ENCODE peak calls at places on chromosomes 2 and 18, in eight cellular contexts. One of them, this sample, is unnamed.
A peak's percentile ranks its signal among the peaks of the same experiment; 100 is the strongest.

GRCh38 chr2:231800493-231801091 is 14.3 kb downstream of the COPS7B start:
- DNase-seq in HCT116: peak; percentile 32
- DNase-seq in AG08396: peak; percentile 55
- DNase-seq in activated CD8-positive, alpha-beta memory T cell treated with anti-CD3 and anti-CD28 coated beads for 1 hour: peak; percentile 25
- DNase-seq in cardiac fibroblast: peak; percentile 45
- DNase-seq in NCI-H2029: peak; percentile 6
- DNase-seq in left cardiac atrium: no peak
- DNase-seq in activated T-cell treated with anti-CD3 and anti-CD28 coated beads, Interleukin-2, amount 50 U/mL, for 48 hours: peak; percentile 59
- DNase-seq in this sample: peak; percentile 60

GRCh38 chr2:69390001-69390400 is 3.0 kb upstream of the GFPT1 start:
- DNase-seq in NCI-H2029: no peak
- DNase-seq in activated T-cell treated with anti-CD3 and anti-CD28 coated beads, Interleukin-2, amount 50 U/mL, for 48 hours: no peak
- DNase-seq in HCT116: no peak
- DNase-seq in activated CD8-positive, alpha-beta memory T cell treated with anti-CD3 and anti-CD28 coated beads for 1 hour: no peak
- DNase-seq in AG08396: no peak
- DNase-seq in cardiac fibroblast: peak; percentile 29
- DNase-seq in left cardiac atrium: no peak
- DNase-seq in this sample: no peak

GRCh38 chr2:37984589-37984988 is 59.5 kb downstream of the RMDN2 start:
- DNase-seq in HCT116: no peak
- DNase-seq in AG08396: no peak
- DNase-seq in activated CD8-positive, alpha-beta memory T cell treated with anti-CD3 and anti-CD28 coated beads for 1 hour: no peak
- DNase-seq in cardiac fibroblast: peak; percentile 62
- DNase-seq in left cardiac atrium: no peak
- DNase-seq in NCI-H2029: no peak
- DNase-seq in activated T-cell treated with anti-CD3 and anti-CD28 coated beads, Interleukin-2, amount 50 U/mL, for 48 hours: no peak
- DNase-seq in this sample: peak; percentile 67

GRCh38 chr2:106864051-106864450 is 21.9 kb downstream of the ST6GAL2 start:
- DNase-seq in left cardiac atrium: no peak
- DNase-seq in HCT116: no peak
- DNase-seq in AG08396: no peak
- DNase-seq in activated CD8-positive, alpha-beta memory T cell treated with anti-CD3 and anti-CD28 coated beads for 1 hour: no peak
- DNase-seq in activated T-cell treated with anti-CD3 and anti-CD28 coated beads, Interleukin-2, amount 50 U/mL, for 48 hours: no peak
- DNase-seq in cardiac fibroblast: no peak
- DNase-seq in NCI-H2029: no peak
- DNase-seq in this sample: no peak

GRCh38 chr2:190110131-190110530 is 47.6 kb upstream of the MSTN start:
- DNase-seq in activated T-cell treated with anti-CD3 and anti-CD28 coated beads, Interleukin-2, amount 50 U/mL, for 48 hours: no peak
- DNase-seq in HCT116: no peak
- DNase-seq in NCI-H2029: no peak
- DNase-seq in AG08396: no peak
- DNase-seq in left cardiac atrium: no peak
- DNase-seq in cardiac fibroblast: peak; percentile 38
- DNase-seq in activated CD8-positive, alpha-beta memory T cell treated with anti-CD3 and anti-CD28 coated beads for 1 hour: no peak
- DNase-seq in this sample: peak; percentile 83

GRCh38 chr2:26652361-26653041 is 11.3 kb upstream of the CIB4 start:
- DNase-seq in NCI-H2029: no peak
- DNase-seq in HCT116: no peak
- DNase-seq in activated T-cell treated with anti-CD3 and anti-CD28 coated beads, Interleukin-2, amount 50 U/mL, for 48 hours: no peak
- DNase-seq in cardiac fibroblast: peak; percentile 78
- DNase-seq in activated CD8-positive, alpha-beta memory T cell treated with anti-CD3 and anti-CD28 coated beads for 1 hour: no peak
- DNase-seq in left cardiac atrium: no peak
- DNase-seq in AG08396: peak; percentile 18
- DNase-seq in this sample: peak; percentile 66

GRCh38 chr2:176763871-176764404 is 448.7 kb upstream of the HNRNPA3 start:
- DNase-seq in NCI-H2029: no peak
- DNase-seq in AG08396: no peak
- DNase-seq in activated T-cell treated with anti-CD3 and anti-CD28 coated beads, Interleukin-2, amount 50 U/mL, for 48 hours: no peak
- DNase-seq in left cardiac atrium: no peak
- DNase-seq in activated CD8-positive, alpha-beta memory T cell treated with anti-CD3 and anti-CD28 coated beads for 1 hour: no peak
- DNase-seq in HCT116: no peak
- DNase-seq in cardiac fibroblast: no peak
- DNase-seq in this sample: no peak

GRCh38 chr2:69082430-69082997 is 69.5 kb downstream of the ANTXR1 start:
- DNase-seq in activated CD8-positive, alpha-beta memory T cell treated with anti-CD3 and anti-CD28 coated beads for 1 hour: no peak
- DNase-seq in left cardiac atrium: peak; percentile 66
- DNase-seq in cardiac fibroblast: peak; percentile 90
- DNase-seq in AG08396: peak; percentile 60
- DNase-seq in activated T-cell treated with anti-CD3 and anti-CD28 coated beads, Interleukin-2, amount 50 U/mL, for 48 hours: no peak
- DNase-seq in NCI-H2029: peak; percentile 78
- DNase-seq in HCT116: no peak
- DNase-seq in this sample: peak; percentile 94

GRCh38 chr2:68292108-68292710 is 27.5 kb downstream of the CNRIP1 start:
- DNase-seq in activated T-cell treated with anti-CD3 and anti-CD28 coated beads, Interleukin-2, amount 50 U/mL, for 48 hours: no peak
- DNase-seq in HCT116: peak; percentile 24
- DNase-seq in NCI-H2029: peak; percentile 13
- DNase-seq in AG08396: peak; percentile 12
- DNase-seq in cardiac fibroblast: peak; percentile 48
- DNase-seq in activated CD8-positive, alpha-beta memory T cell treated with anti-CD3 and anti-CD28 coated beads for 1 hour: no peak
- DNase-seq in left cardiac atrium: no peak
- DNase-seq in this sample: peak; percentile 63

GRCh38 chr2:56185582-56186046 is 1.8 kb downstream of the CCDC85A start:
- DNase-seq in HCT116: no peak
- DNase-seq in cardiac fibroblast: peak; percentile 44
- DNase-seq in activated CD8-positive, alpha-beta memory T cell treated with anti-CD3 and anti-CD28 coated beads for 1 hour: no peak
- DNase-seq in NCI-H2029: no peak
- DNase-seq in AG08396: peak; percentile 43
- DNase-seq in activated T-cell treated with anti-CD3 and anti-CD28 coated beads, Interleukin-2, amount 50 U/mL, for 48 hours: no peak
- DNase-seq in left cardiac atrium: peak; percentile 70
- DNase-seq in this sample: peak; percentile 20

GRCh38 chr18:78303519-78303918 is 676.1 kb upstream of the SALL3 start:
- DNase-seq in activated T-cell treated with anti-CD3 and anti-CD28 coated beads, Interleukin-2, amount 50 U/mL, for 48 hours: no peak
- DNase-seq in HCT116: no peak
- DNase-seq in left cardiac atrium: no peak
- DNase-seq in NCI-H2029: no peak
- DNase-seq in activated CD8-positive, alpha-beta memory T cell treated with anti-CD3 and anti-CD28 coated beads for 1 hour: no peak
- DNase-seq in cardiac fibroblast: no peak
- DNase-seq in AG08396: no peak
- DNase-seq in this sample: no peak

GRCh38 chr18:29779096-29779495 is 1263.4 kb downstream of the DSC3 start:
- DNase-seq in activated CD8-positive, alpha-beta memory T cell treated with anti-CD3 and anti-CD28 coated beads for 1 hour: no peak
- DNase-seq in cardiac fibroblast: peak; percentile 12
- DNase-seq in NCI-H2029: no peak
- DNase-seq in left cardiac atrium: no peak
- DNase-seq in HCT116: no peak
- DNase-seq in activated T-cell treated with anti-CD3 and anti-CD28 coated beads, Interleukin-2, amount 50 U/mL, for 48 hours: no peak
- DNase-seq in AG08396: no peak
- DNase-seq in this sample: no peak

GRCh38 chr2:23545811-23546210 is 160.8 kb downstream of the KLHL29 start:
- DNase-seq in cardiac fibroblast: no peak
- DNase-seq in AG08396: no peak
- DNase-seq in HCT116: no peak
- DNase-seq in activated T-cell treated with anti-CD3 and anti-CD28 coated beads, Interleukin-2, amount 50 U/mL, for 48 hours: no peak
- DNase-seq in left cardiac atrium: no peak
- DNase-seq in activated CD8-positive, alpha-beta memory T cell treated with anti-CD3 and anti-CD28 coated beads for 1 hour: no peak
- DNase-seq in NCI-H2029: no peak
- DNase-seq in this sample: no peak

GRCh38 chr18:27656167-27656778 is 471.2 kb upstream of the CHST9 start:
- DNase-seq in activated CD8-positive, alpha-beta memory T cell treated with anti-CD3 and anti-CD28 coated beads for 1 hour: no peak
- DNase-seq in NCI-H2029: no peak
- DNase-seq in activated T-cell treated with anti-CD3 and anti-CD28 coated beads, Interleukin-2, amount 50 U/mL, for 48 hours: no peak
- DNase-seq in AG08396: no peak
- DNase-seq in HCT116: no peak
- DNase-seq in left cardiac atrium: no peak
- DNase-seq in cardiac fibroblast: no peak
- DNase-seq in this sample: peak; percentile 28

GRCh38 chr18:3135536-3135935 is 84.2 kb downstream of the MYOM1 start:
- DNase-seq in activated T-cell treated with anti-CD3 and anti-CD28 coated beads, Interleukin-2, amount 50 U/mL, for 48 hours: no peak
- DNase-seq in left cardiac atrium: no peak
- DNase-seq in AG08396: no peak
- DNase-seq in cardiac fibroblast: no peak
- DNase-seq in HCT116: no peak
- DNase-seq in NCI-H2029: no peak
- DNase-seq in activated CD8-positive, alpha-beta memory T cell treated with anti-CD3 and anti-CD28 coated beads for 1 hour: no peak
- DNase-seq in this sample: no peak

GRCh38 chr2:65595641-65596040 is 163.2 kb upstream of the SPRED2 start:
- DNase-seq in HCT116: no peak
- DNase-seq in left cardiac atrium: no peak
- DNase-seq in AG08396: no peak
- DNase-seq in cardiac fibroblast: peak; percentile 39
- DNase-seq in activated T-cell treated with anti-CD3 and anti-CD28 coated beads, Interleukin-2, amount 50 U/mL, for 48 hours: no peak
- DNase-seq in activated CD8-positive, alpha-beta memory T cell treated with anti-CD3 and anti-CD28 coated beads for 1 hour: no peak
- DNase-seq in NCI-H2029: no peak
- DNase-seq in this sample: no peak

GRCh38 chr2:16209799-16210198 is 269.4 kb downstream of the MYCN start:
- DNase-seq in left cardiac atrium: no peak
- DNase-seq in AG08396: no peak
- DNase-seq in activated CD8-positive, alpha-beta memory T cell treated with anti-CD3 and anti-CD28 coated beads for 1 hour: no peak
- DNase-seq in HCT116: no peak
- DNase-seq in NCI-H2029: no peak
- DNase-seq in activated T-cell treated with anti-CD3 and anti-CD28 coated beads, Interleukin-2, amount 50 U/mL, for 48 hours: no peak
- DNase-seq in cardiac fibroblast: no peak
- DNase-seq in this sample: no peak

GRCh38 chr2:201780674-201781582 is at the start of gene ALS2:
- DNase-seq in left cardiac atrium: peak; percentile 98
- DNase-seq in AG08396: peak; percentile 90
- DNase-seq in cardiac fibroblast: peak; percentile 99
- DNase-seq in HCT116: peak; percentile 99
- DNase-seq in activated T-cell treated with anti-CD3 and anti-CD28 coated beads, Interleukin-2, amount 50 U/mL, for 48 hours: peak; percentile 97
- DNase-seq in NCI-H2029: peak; percentile 95
- DNase-seq in activated CD8-positive, alpha-beta memory T cell treated with anti-CD3 and anti-CD28 coated beads for 1 hour: peak; percentile 92
- DNase-seq in this sample: peak; percentile 99

GRCh38 chr2:234081970-234082822 is 31.7 kb downstream of the SPP2 start:
- DNase-seq in cardiac fibroblast: no peak
- DNase-seq in activated T-cell treated with anti-CD3 and anti-CD28 coated beads, Interleukin-2, amount 50 U/mL, for 48 hours: no peak
- DNase-seq in AG08396: no peak
- DNase-seq in HCT116: no peak
- DNase-seq in left cardiac atrium: no peak
- DNase-seq in activated CD8-positive, alpha-beta memory T cell treated with anti-CD3 and anti-CD28 coated beads for 1 hour: no peak
- DNase-seq in NCI-H2029: peak; percentile 77
- DNase-seq in this sample: no peak

GRCh38 chr2:96089356-96090180 is 26.8 kb downstream of the ADRA2B start:
- DNase-seq in activated CD8-positive, alpha-beta memory T cell treated with anti-CD3 and anti-CD28 coated beads for 1 hour: no peak
- DNase-seq in NCI-H2029: peak; percentile 12
- DNase-seq in left cardiac atrium: no peak
- DNase-seq in activated T-cell treated with anti-CD3 and anti-CD28 coated beads, Interleukin-2, amount 50 U/mL, for 48 hours: peak; percentile 10
- DNase-seq in cardiac fibroblast: no peak
- DNase-seq in AG08396: no peak
- DNase-seq in HCT116: no peak
- DNase-seq in this sample: no peak

GRCh38 chr2:21754164-21754788 is 630.5 kb downstream of the TDRD15 start:
- DNase-seq in activated T-cell treated with anti-CD3 and anti-CD28 coated beads, Interleukin-2, amount 50 U/mL, for 48 hours: no peak
- DNase-seq in HCT116: no peak
- DNase-seq in cardiac fibroblast: no peak
- DNase-seq in activated CD8-positive, alpha-beta memory T cell treated with anti-CD3 and anti-CD28 coated beads for 1 hour: no peak
- DNase-seq in NCI-H2029: no peak
- DNase-seq in left cardiac atrium: no peak
- DNase-seq in AG08396: no peak
- DNase-seq in this sample: peak; percentile 49

GRCh38 chr2:235324324-235324723 is 169.5 kb upstream of the AGAP1 start:
- DNase-seq in HCT116: no peak
- DNase-seq in AG08396: no peak
- DNase-seq in cardiac fibroblast: no peak
- DNase-seq in activated CD8-positive, alpha-beta memory T cell treated with anti-CD3 and anti-CD28 coated beads for 1 hour: no peak
- DNase-seq in activated T-cell treated with anti-CD3 and anti-CD28 coated beads, Interleukin-2, amount 50 U/mL, for 48 hours: no peak
- DNase-seq in left cardiac atrium: no peak
- DNase-seq in NCI-H2029: no peak
- DNase-seq in this sample: no peak

GRCh38 chr2:101818531-101819451 is 121.3 kb downstream of the MAP4K4 start:
- DNase-seq in activated CD8-positive, alpha-beta memory T cell treated with anti-CD3 and anti-CD28 coated beads for 1 hour: no peak
- DNase-seq in NCI-H2029: peak; percentile 29
- DNase-seq in activated T-cell treated with anti-CD3 and anti-CD28 coated beads, Interleukin-2, amount 50 U/mL, for 48 hours: no peak
- DNase-seq in AG08396: no peak
- DNase-seq in HCT116: no peak
- DNase-seq in left cardiac atrium: no peak
- DNase-seq in cardiac fibroblast: no peak
- DNase-seq in this sample: peak; percentile 69